ENCODE peak calls at places on chromosome 10, in seven cellular contexts. F is fibroblast of lung; R is esophagus muscularis mucosa; I is right lobe of liver; A is mucosa of descending colon; O is IMR-90; G is naive thymus-derived CD4-positive, alpha-beta T cell. X is an unnamed sample.

GRCh38 chr10:22598488-22598887 is 115.9 kb downstream of the PIP4K2A start:
- DNase-seq in F (peak; percentile 60), A (no peak), I (no peak), G (no peak), O (no peak), R (no peak), X (no peak)

GRCh38 chr10:88652621-88653020 is 11.6 kb upstream of the LIPF start:
- DNase-seq in A (no peak), G (no peak), R (no peak), I (no peak), O (peak; percentile 16), F (peak; percentile 39), X (no peak)

GRCh38 chr10:118737594-118738302 is 17.0 kb downstream of the CACUL1 start:
- DNase-seq in O (no peak), A (no peak), R (no peak), I (no peak), G (no peak), F (no peak), X (no peak)

GRCh38 chr10:22230331-22230833 is 12.6 kb upstream of the EBLN1 start:
- DNase-seq in G (peak; percentile 38), A (no peak), R (no peak), F (peak; percentile 67), O (peak; percentile 29), I (no peak), X (peak; percentile 67)

GRCh38 chr10:7467031-7467667 is 56.3 kb upstream of the SFMBT2 start:
- DNase-seq in A (no peak), R (no peak), G (no peak), I (no peak), O (no peak), F (no peak), X (no peak)

GRCh38 chr10:62772186-62772950 is 32.2 kb upstream of the ADO start:
- DNase-seq in O (peak; percentile 17), R (no peak), I (no peak), F (peak; percentile 49), A (no peak), G (no peak), X (no peak)

GRCh38 chr10:107520348-107520747 is 355.8 kb upstream of the SORCS1 start:
- DNase-seq in A (no peak), I (no peak), G (no peak), O (no peak), R (no peak), F (no peak), X (no peak)

GRCh38 chr10:79274279-79275104 is 72.8 kb upstream of the PPIF start:
- DNase-seq in R (peak; percentile 96), F (peak; percentile 72), A (peak; percentile 78), I (no peak), G (no peak), O (no peak), X (no peak)

GRCh38 chr10:46530249-46531186 is 25.9 kb downstream of the GPRIN2 start:
- DNase-seq in G (no peak), O (peak; percentile 87), I (no peak), A (peak; percentile 47), R (no peak), F (peak; percentile 47), X (no peak)

GRCh38 chr10:96387151-96387550 is 28.3 kb upstream of the OPALIN start:
- DNase-seq in R (no peak), I (no peak), F (peak; percentile 59), A (no peak), G (no peak), O (peak; percentile 7), X (no peak)

GRCh38 chr10:44478040-44478439 is 93.1 kb upstream of the CXCL12 start:
- DNase-seq in O (peak; percentile 45), G (no peak), A (no peak), F (peak; percentile 78), I (no peak), R (no peak), X (no peak)

GRCh38 chr10:35251373-35252100 is 84.8 kb upstream of the CCNY start:
- DNase-seq in G (no peak), A (no peak), O (no peak), R (no peak), F (no peak), I (no peak), X (no peak)

GRCh38 chr10:94005050-94005449 is 11.3 kb downstream of the PLCE1 start:
- DNase-seq in R (no peak), F (peak; percentile 80), I (no peak), G (no peak), O (peak; percentile 81), A (no peak), X (peak; percentile 59)

GRCh38 chr10:27526242-27526641 is 22.1 kb downstream of the RAB18 start:
- DNase-seq in R (no peak), I (no peak), F (no peak), G (no peak), A (no peak), O (no peak), X (no peak)

GRCh38 chr10:104903433-104903832 is 262.3 kb downstream of the SORCS3 start:
- DNase-seq in F (no peak), A (no peak), I (no peak), O (no peak), R (no peak), G (no peak), X (no peak)

GRCh38 chr10:16944081-16944922 is 127.1 kb upstream of the RSU1 start:
- DNase-seq in I (no peak), A (no peak), O (peak; percentile 69), R (no peak), F (peak; percentile 76), G (no peak), X (no peak)

GRCh38 chr10:30583778-30584415 is 45.7 kb downstream of the LYZL2 start:
- DNase-seq in R (peak; percentile 94), F (peak; percentile 82), A (peak; percentile 67), I (peak; percentile 77), O (peak; percentile 77), G (no peak), X (peak; percentile 69)

GRCh38 chr10:113226404-113226803 is 276.4 kb downstream of the TCF7L2 start:
- DNase-seq in R (no peak), O (no peak), I (no peak), F (no peak), G (no peak), A (no peak), X (no peak)

GRCh38 chr10:114045071-114045737 is 1.5 kb downstream of the ADRB1 start:
- DNase-seq in F (no peak), A (peak; percentile 57), R (no peak), O (no peak), I (peak; percentile 62), G (peak; percentile 2), X (no peak)

GRCh38 chr10:75226055-75226454 is 9.7 kb downstream of the COMTD1 start:
- DNase-seq in I (no peak), F (no peak), A (no peak), R (no peak), G (no peak), O (no peak), X (no peak)

GRCh38 chr10:501596-501995 is 187.9 kb downstream of the DIP2C start:
- DNase-seq in O (no peak), F (no peak), A (no peak), I (peak; percentile 32), R (no peak), G (no peak), X (peak; percentile 65)

GRCh38 chr10:121696854-121697253 is 98.6 kb upstream of the FGFR2 start:
- DNase-seq in R (no peak), O (no peak), F (no peak), G (no peak), A (no peak), I (no peak), X (peak; percentile 31)

GRCh38 chr10:74329873-74330272 is 178.9 kb downstream of the ADK start:
- DNase-seq in O (peak; percentile 49), G (no peak), A (no peak), F (peak; percentile 58), I (no peak), R (no peak), X (peak; percentile 62)

GRCh38 chr10:112159469-112159868 is 24.1 kb downstream of the GPAM start:
- DNase-seq in G (no peak), F (no peak), I (no peak), O (no peak), A (no peak), R (no peak), X (no peak)

GRCh38 chr10:8048281-8049008 is 6.0 kb upstream of the GATA3 start:
- DNase-seq in A (no peak), O (no peak), R (no peak), I (no peak), F (no peak), G (peak; percentile 38), X (no peak)

GRCh38 chr10:124474502-124475070 is 13.0 kb downstream of the LHPP start:
- DNase-seq in I (peak; percentile 74), O (no peak), F (no peak), R (no peak), G (no peak), A (no peak), X (no peak)
- H3K36me3 ChIP-seq in I (no peaks in the 10 kb centered on the region), O (no peaks in the 10 kb centered on the region), F (no peaks in the 10 kb centered on the region), R (no peaks in the 10 kb centered on the region), G (no peaks in the 10 kb centered on the region), A (no peaks in the 10 kb centered on the region), X (no peaks in the 10 kb centered on the region)

GRCh38 chr10:127021771-127022170 is 116.5 kb downstream of the DOCK1 start:
- DNase-seq in G (no peak), I (no peak), A (no peak), F (no peak), O (no peak), R (no peak), X (no peak)

GRCh38 chr10:127027786-127028185 is 122.6 kb downstream of the DOCK1 start:
- DNase-seq in A (no peak), G (no peak), I (no peak), R (no peak), F (no peak), O (no peak), X (no peak)

GRCh38 chr10:127020260-127020659 is 115.0 kb downstream of the DOCK1 start:
- DNase-seq in F (no peak), A (no peak), R (no peak), I (no peak), G (no peak), O (no peak), X (no peak)

GRCh38 chr10:127028556-127028955 is 123.3 kb downstream of the DOCK1 start:
- DNase-seq in R (no peak), I (no peak), G (no peak), O (no peak), F (no peak), A (no peak), X (no peak)

GRCh38 chr10:127024655-127025054 is 119.4 kb downstream of the DOCK1 start:
- DNase-seq in G (no peak), R (no peak), I (no peak), O (peak; percentile 45), F (no peak), A (no peak), X (no peak)
- H3K36me3 ChIP-seq in G (no peaks in the 10 kb centered on the region), R (peaks cover 16% of the 10 kb centered on the region), I (no peaks in the 10 kb centered on the region), O (peaks cover 51% of the 10 kb centered on the region), F (peaks cover 10% of the 10 kb centered on the region), A (peaks cover 4% of the 10 kb centered on the region), X (peaks cover 22% of the 10 kb centered on the region)

GRCh38 chr10:28561531-28561930 is 28.6 kb downstream of the WAC start:
- DNase-seq in R (no peak), I (no peak), G (no peak), O (no peak), F (no peak), A (no peak), X (no peak)
- H3K36me3 ChIP-seq in R (no peaks in the 10 kb centered on the region), I (no peaks in the 10 kb centered on the region), G (peaks cover 5% of the 10 kb centered on the region), O (peaks cover 17% of the 10 kb centered on the region), F (no peaks in the 10 kb centered on the region), A (no peaks in the 10 kb centered on the region), X (peaks cover 2% of the 10 kb centered on the region)

DNA sequence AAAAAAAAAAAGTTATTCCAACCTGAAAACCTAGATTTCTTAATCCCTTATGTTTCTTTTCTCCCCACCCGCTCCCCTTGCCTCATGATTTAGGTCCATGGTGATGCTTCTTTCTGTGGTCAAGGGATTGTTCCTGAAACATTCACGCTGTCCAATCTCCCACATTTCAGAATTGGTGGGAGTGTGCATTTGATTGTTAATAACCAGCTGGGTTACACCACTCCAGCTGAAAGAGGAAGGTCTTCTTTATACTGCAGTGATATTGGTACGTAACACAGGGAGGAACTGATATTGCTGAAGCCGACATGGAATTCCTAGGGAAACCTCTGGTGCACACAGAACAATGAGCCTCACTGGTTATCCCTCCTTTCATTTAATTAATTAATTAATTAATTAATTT is 22.7 kb downstream of the DHTKD1 start:
- DNase-seq in R (no peak), G (no peak), A (no peak), O (no peak), F (no peak), I (no peak), X (no peak)
- H3K36me3 ChIP-seq in R (peaks cover 45% of the 10 kb centered on the region), G (no peaks in the 10 kb centered on the region), A (no peaks in the 10 kb centered on the region), O (peaks cover 47% of the 10 kb centered on the region), F (peaks cover 4% of the 10 kb centered on the region), I (no peaks in the 10 kb centered on the region), X (peaks cover 2% of the 10 kb centered on the region)